ENCODE peak calls at places on chromosome 19, in six cellular contexts. F is BJ, O is fibroblast of the aortic adventitia, I is cardiac muscle cell, M is heart right ventricle, J is MCF 10A. H is an unnamed sample.

GRCh38 chr19:19451429-19452240 is 46.2 kb downstream of the GATAD2A start:
- DNase-seq in F (no peak), O (no peak), I (no peak), M (no peak), J (no peak), H (no peak)

GRCh38 chr19:38693380-38694223 is 46.2 kb downstream of the ACTN4 start:
- DNase-seq in F (no peak), O (peak; percentile 69), I (peak; percentile 76), M (no peak), J (peak; percentile 59), H (no peak)

GRCh38 chr19:42270346-42271044 is 1.4 kb downstream of the CIC start:
- DNase-seq in F (no peak), O (peak; percentile 85), I (peak; percentile 55), M (no peak), J (peak; percentile 77), H (peak; percentile 67)

GRCh38 chr19:18672606-18673337 is 10.7 kb upstream of the CRTC1 start:
- DNase-seq in F (no peak), O (peak; percentile 67), I (peak; percentile 53), M (no peak), J (peak; percentile 26), H (no peak)

GRCh38 chr19:1853295-1854031 is 5.2 kb upstream of the REXO1 start:
- DNase-seq in F (no peak), O (peak; percentile 74), I (peak; percentile 82), M (peak; percentile 83), J (peak; percentile 87), H (no peak)

GRCh38 chr19:3575260-3575741 is 2.6 kb downstream of the HMG20B start:
- DNase-seq in F (no peak), O (no peak), I (no peak), M (no peak), J (peak; percentile 79), H (no peak)

GRCh38 chr19:19280561-19280960 is 7.5 kb upstream of the TM6SF2 start:
- DNase-seq in F (no peak), O (peak; percentile 23), I (peak; percentile 19), M (no peak), J (no peak), H (peak; percentile 5)

GRCh38 chr19:4367781-4368127 is 24.4 kb downstream of the MPND start:
- DNase-seq in F (no peak), O (no peak), I (no peak), M (no peak), J (no peak), H (no peak)

GRCh38 chr19:808176-808741 is 11.0 kb downstream of the PTBP1 start:
- DNase-seq in F (no peak), O (no peak), I (no peak), M (no peak), J (no peak), H (no peak)

GRCh38 chr19:1826557-1827521 is 14.8 kb upstream of the ATP8B3 start:
- DNase-seq in F (no peak), O (no peak), I (peak; percentile 24), M (no peak), J (no peak), H (no peak)

GRCh38 chr19:45499196-45500180 is 1.2 kb downstream of the PPM1N start:
- DNase-seq in F (no peak), O (no peak), I (peak; percentile 46), M (peak; percentile 45), J (peak; percentile 21), H (no peak)

GRCh38 chr19:43446746-43447489 is 18.5 kb downstream of the LYPD3 start:
- DNase-seq in F (no peak), O (peak; percentile 78), I (peak; percentile 78), M (peak; percentile 80), J (peak; percentile 87), H (peak; percentile 39)

GRCh38 chr19:36097036-36097435 is 13.9 kb upstream of the OVOL3 start:
- DNase-seq in F (no peak), O (no peak), I (no peak), M (no peak), J (no peak), H (no peak)

GRCh38 chr19:48588670-48589399 is 17.7 kb upstream of the SPACA4 start:
- DNase-seq in F (no peak), O (peak; percentile 79), I (peak; percentile 88), M (peak; percentile 94), J (peak; percentile 96), H (peak; percentile 47)

GRCh38 chr19:17473041-17473440 is 2.7 kb downstream of the SLC27A1 start:
- DNase-seq in F (no peak), O (peak; percentile 70), I (peak; percentile 82), M (no peak), J (peak; percentile 63), H (no peak)

GRCh38 chr19:47305309-47305751 is 4.3 kb upstream of the C5AR1 start:
- DNase-seq in F (peak; percentile 83), O (peak; percentile 90), I (peak; percentile 89), M (peak; percentile 69), J (peak; percentile 84), H (peak; percentile 92)

GRCh38 chr19:32615569-32615968 is 34.6 kb downstream of the PDCD5 start:
- DNase-seq in F (no peak), O (no peak), I (no peak), M (no peak), J (no peak), H (no peak)

GRCh38 chr19:49954092-49954825 is 6.7 kb downstream of the SIGLEC11 start:
- DNase-seq in F (no peak), O (peak; percentile 69), I (peak; percentile 80), M (no peak), J (peak; percentile 18), H (peak; percentile 4)

GRCh38 chr19:48498922-48499321 is 12.7 kb downstream of the LMTK3 start:
- DNase-seq in F (no peak), O (no peak), I (no peak), M (no peak), J (no peak), H (no peak)

GRCh38 chr19:33040994-33041827 is 23.5 kb downstream of the RHPN2 start:
- DNase-seq in F (peak; percentile 24), O (peak; percentile 8), I (peak; percentile 57), M (no peak), J (peak; percentile 82), H (no peak)

GRCh38 chr19:36108684-36109083 is 2.3 kb upstream of the OVOL3 start:
- DNase-seq in F (no peak), O (no peak), I (no peak), M (no peak), J (no peak), H (no peak)

GRCh38 chr19:45613926-45614725 is 12.1 kb upstream of the GPR4 start:
- DNase-seq in F (peak; percentile 84), O (peak; percentile 87), I (peak; percentile 88), M (no peak), J (peak; percentile 96), H (peak; percentile 60)

GRCh38 chr19:7534531-7534980 is 961 bp upstream of the PNPLA6 start:
- DNase-seq in F (peak; percentile 56), O (peak; percentile 82), I (peak; percentile 75), M (no peak), J (peak; percentile 73), H (peak; percentile 70)

GRCh38 chr19:44607049-44607448 is 6.3 kb upstream of the IGSF23 start:
- DNase-seq in F (no peak), O (peak; percentile 44), I (no peak), M (no peak), J (no peak), H (peak; percentile 31)

GRCh38 chr19:23118400-23118799 is 1.6 kb downstream of the ZNF730 start:
- DNase-seq in F (no peak), O (no peak), I (no peak), M (no peak), J (no peak), H (no peak)

GRCh38 chr19:3687774-3688706 is 12.2 kb downstream of the PIP5K1C start:
- DNase-seq in F (no peak), O (no peak), I (no peak), M (no peak), J (no peak), H (no peak)

GRCh38 chr19:19083413-19084178 is 19.8 kb downstream of the SLC25A42 start:
- DNase-seq in F (no peak), O (no peak), I (no peak), M (peak; percentile 68), J (no peak), H (no peak)

GRCh38 chr19:51166846-51167490 is 24.9 kb downstream of the SIGLEC7 start:
- DNase-seq in F (no peak), O (no peak), I (no peak), M (no peak), J (no peak), H (no peak)

GRCh38 chr19:53818756-53819155 is 5.4 kb downstream of the NLRP12 start:
- DNase-seq in F (no peak), O (no peak), I (no peak), M (no peak), J (no peak), H (no peak)

DNA sequence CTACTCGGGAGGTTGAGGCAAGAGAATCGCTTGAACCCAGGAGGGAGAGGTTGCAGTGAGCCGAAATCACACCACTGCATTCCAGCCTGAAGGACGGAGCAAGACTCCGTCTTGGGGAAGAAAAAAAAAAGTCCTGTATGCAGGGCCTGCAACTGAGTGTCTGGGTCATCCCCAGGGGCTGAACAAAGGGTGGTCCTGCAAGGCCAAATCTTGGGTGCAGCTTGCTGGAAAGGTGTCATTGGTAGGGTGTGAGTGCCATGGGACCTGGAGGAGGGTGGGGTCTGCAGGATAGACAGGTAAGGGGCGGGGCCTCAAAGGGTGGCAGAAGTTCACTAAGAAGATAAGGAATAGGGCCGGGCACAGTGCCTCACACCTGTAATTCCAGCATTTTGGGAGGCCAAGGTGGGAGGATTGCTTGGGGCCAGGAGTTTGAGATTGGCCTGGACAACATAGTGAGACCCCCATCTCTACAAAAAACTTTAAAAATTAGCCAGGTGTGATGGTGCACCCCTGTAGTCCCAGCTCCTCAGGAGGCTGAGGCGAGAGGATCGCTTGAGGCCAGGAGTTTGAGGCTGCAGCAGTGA is 31.5 kb downstream of the ZSWIM4 start:
- DNase-seq in F (no peak), O (no peak), I (no peak), M (no peak), J (no peak), H (no peak)
- TF ChIP-seq CTCF in F (no peak), O (no peak), I (no peak), M (no peak), J (no peak), H (no peak)

GRCh38 chr19:30442715-30443114 is 70.5 kb downstream of the ZNF536 start:
- DNase-seq in F (no peak), O (no peak), I (no peak), M (no peak), J (no peak), H (no peak)
- TF ChIP-seq CTCF in F (no peak), O (no peak), I (no peak), M (no peak), J (no peak), H (no peak)

GRCh38 chr19:31461814-31462539 is 112.7 kb upstream of the TSHZ3 start:
- DNase-seq in F (no peak), O (peak; percentile 73), I (peak; percentile 56), M (no peak), J (no peak), H (no peak)

DNA sequence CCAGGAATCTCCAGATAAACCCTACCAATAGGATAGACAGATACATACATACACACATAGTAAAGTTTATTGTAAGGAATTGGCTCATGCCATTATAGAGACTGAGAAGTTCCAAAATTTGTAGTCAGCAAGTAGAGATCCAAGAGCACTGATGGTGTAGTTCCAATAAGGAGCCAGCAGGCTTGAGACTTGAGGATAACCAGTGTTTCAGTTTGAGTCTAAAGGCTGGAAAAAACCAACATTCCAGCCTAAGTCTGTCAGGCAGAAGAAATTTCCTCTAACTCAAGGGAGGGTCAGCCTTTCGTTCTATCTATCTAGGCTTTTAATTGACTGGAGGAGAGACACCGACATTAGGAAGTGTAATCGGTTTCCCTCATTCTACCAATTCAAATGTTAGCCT is 110.2 kb upstream of the TSHZ3 start:
- DNase-seq in F (no peak), O (no peak), I (no peak), M (no peak), J (no peak), H (no peak)
- TF ChIP-seq CTCF in F (peak; percentile 12), O (peak; percentile 27), I (no peak), M (no peak), J (no peak), H (no peak)

GRCh38 chr19:55165952-55166529 is 372 bp downstream of the DNAAF3 start:
- DNase-seq in F (no peak), O (peak; percentile 74), I (peak; percentile 83), M (peak; percentile 54), J (peak; percentile 74), H (no peak)
- TF ChIP-seq CTCF in F (peak; percentile 81), O (peak; percentile 65), I (peak; percentile 70), M (peak; percentile 35), J (peak; percentile 50), H (peak; percentile 61)